ENCODE peak calls at places on chromosomes 6 and 20, in eight cellular contexts. K, W, B, P, R, N, M and O are unnamed samples.

GRCh38 chr6:13437597-13437996 is 49.8 kb downstream of the GFOD1 start:
- DNase-seq in P (no peak), M (no peak), N (no peak), B (no peak), R (no peak), K (no peak), W (no peak), O (no peak)

GRCh38 chr6:106241498-106241897 is 84.1 kb downstream of the ATG5 start:
- DNase-seq in W (no peak), M (no peak), P (no peak), R (no peak), B (no peak), N (no peak), K (no peak), O (no peak)

GRCh38 chr6:122799140-122799539 is 10.1 kb downstream of the SMPDL3A start:
- DNase-seq in R (no peak), P (no peak), N (no peak), B (no peak), M (no peak), W (no peak), K (no peak), O (no peak)

GRCh38 chr6:111972714-111973678 is 80.9 kb upstream of the CCN6 start:
- DNase-seq in K (no peak), W (peak), B (peak), R (peak), P (no peak), N (peak), M (peak), O (peak)

GRCh38 chr6:122372647-122373046 is 26.8 kb upstream of the HSF2 start:
- DNase-seq in B (peak), K (no peak), R (no peak), P (no peak), M (no peak), W (no peak), N (no peak), O (no peak)

GRCh38 chr6:155434117-155434516 is 21.5 kb downstream of the NOX3 start:
- DNase-seq in K (no peak), P (no peak), B (no peak), W (no peak), N (no peak), R (no peak), M (no peak), O (no peak)

GRCh38 chr6:155646443-155646842 is 190.8 kb upstream of the NOX3 start:
- DNase-seq in B (peak), N (no peak), K (no peak), R (no peak), M (no peak), W (no peak), P (no peak), O (no peak)

GRCh38 chr6:14026831-14027539 is 90.6 kb upstream of the CD83 start:
- DNase-seq in B (peak), R (no peak), K (no peak), M (no peak), P (no peak), N (no peak), W (no peak), O (no peak)

GRCh38 chr6:29014729-29015608 is 9.9 kb upstream of the ZNF311 start:
- DNase-seq in B (no peak), K (no peak), W (no peak), M (no peak), P (no peak), N (no peak), R (no peak), O (no peak)

GRCh38 chr6:127481628-127482027 is 22.4 kb upstream of the KIAA0408 start:
- DNase-seq in M (no peak), B (peak), K (no peak), N (no peak), P (no peak), W (no peak), R (peak), O (no peak)

GRCh38 chr20:9103955-9104354 is 35.1 kb downstream of the PLCB4 start:
- DNase-seq in N (no peak), K (no peak), R (peak), W (no peak), B (no peak), M (no peak), P (no peak), O (no peak)

GRCh38 chr20:62370115-62370806 is 3.1 kb upstream of the LAMA5 start:
- DNase-seq in R (peak), P (no peak), B (no peak), K (no peak), N (no peak), W (no peak), M (no peak), O (peak)

GRCh38 chr6:106870824-106871300 is 103.7 kb downstream of the CD24 start:
- DNase-seq in K (no peak), P (no peak), M (no peak), R (peak), N (no peak), B (peak), W (no peak), O (no peak)

GRCh38 chr6:34223381-34223963 is 13.2 kb upstream of the HMGA1 start:
- DNase-seq in P (no peak), W (no peak), B (peak), N (no peak), M (no peak), K (no peak), R (no peak), O (no peak)

GRCh38 chr6:72760130-72760793 is 138.4 kb downstream of the KCNQ5 start:
- DNase-seq in W (no peak), M (peak), N (no peak), B (peak), K (peak), P (no peak), R (no peak), O (no peak)

GRCh38 chr20:24773751-24774201 is 175.3 kb upstream of the CST7 start:
- DNase-seq in N (peak), P (no peak), R (peak), M (no peak), K (no peak), W (peak), B (peak), O (peak)

GRCh38 chr20:31704225-31705119 is 18.2 kb downstream of the BCL2L1 start:
- DNase-seq in R (peak), W (no peak), N (peak), P (no peak), B (peak), K (no peak), M (peak), O (no peak)

GRCh38 chr6:392441-393390 is 1.2 kb downstream of the IRF4 start:
- DNase-seq in W (no peak), R (no peak), K (peak), M (no peak), B (peak), P (no peak), N (peak), O (peak)

GRCh38 chr6:30885481-30885998 is 1.2 kb downstream of the DDR1 start:
- DNase-seq in N (no peak), W (no peak), M (peak), K (peak), P (no peak), B (peak), R (peak), O (no peak)

GRCh38 chr6:155224031-155224451 is 39.8 kb upstream of the CLDN20 start:
- DNase-seq in R (peak), M (no peak), N (no peak), P (no peak), K (no peak), W (no peak), B (peak), O (peak)

DNA sequence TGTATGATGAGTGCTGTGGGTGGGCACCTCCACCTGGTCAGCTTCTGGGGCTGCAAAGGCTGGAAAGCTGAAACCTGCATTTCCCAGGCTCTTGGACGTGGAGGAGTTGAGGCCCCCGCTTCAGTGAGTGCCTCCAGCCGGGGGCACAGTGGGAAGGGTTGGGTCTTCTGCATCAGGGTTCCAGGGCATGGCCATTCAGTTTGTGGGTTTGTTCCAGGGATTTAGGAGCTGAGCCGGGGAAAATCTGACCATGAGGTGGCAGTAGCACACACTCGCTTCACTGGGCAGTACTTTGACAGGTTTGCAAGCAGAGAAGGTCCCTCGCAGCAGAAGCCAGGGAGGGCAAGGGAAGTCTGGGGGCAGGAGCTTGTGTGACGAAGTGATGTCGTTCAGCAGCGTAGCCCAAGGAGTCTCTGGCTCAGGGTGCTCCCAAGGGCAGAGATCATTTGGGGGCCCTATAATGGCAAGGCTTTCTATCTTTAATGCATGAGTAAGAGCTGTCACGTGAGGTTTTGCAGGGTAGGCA is 69.5 kb upstream of the SULF2 start:
- DNase-seq in K (peak), P (peak), R (peak), N (peak), W (no peak), M (no peak), B (peak), O (peak)
- TF ChIP-seq CTCF in K (peak), P (peak), R (peak), N (peak), W (no peak), M (no peak), B (peak), O (no peak)

DNA sequence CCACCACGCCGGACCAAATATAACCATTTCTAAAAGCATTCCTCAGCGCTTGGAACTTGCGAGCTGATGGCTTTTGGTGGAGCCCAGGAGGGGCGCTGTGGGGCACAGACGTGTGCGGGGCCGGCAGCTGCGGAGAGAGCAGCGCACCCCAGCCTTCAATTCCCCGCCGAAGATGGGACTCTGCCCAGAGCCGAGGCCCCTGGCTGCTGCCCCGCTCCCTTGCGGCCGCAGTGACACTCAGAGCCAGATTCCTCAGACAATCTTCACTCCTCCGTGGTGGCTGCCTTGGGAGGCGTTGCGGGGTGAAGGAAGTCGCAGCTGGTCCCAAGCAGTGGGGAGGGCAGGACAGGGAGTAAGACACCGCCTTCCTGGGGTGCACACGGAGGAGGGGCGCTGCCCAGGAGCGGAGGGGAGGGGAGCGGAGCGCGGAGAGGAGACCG is 87.7 kb downstream of the TMEM242 start:
- DNase-seq in M (peak), R (peak), K (peak), N (peak), B (peak), W (no peak), P (peak), O (peak)
- TF ChIP-seq CTCF in M (peak), R (peak), K (peak), N (peak), B (peak), W (no peak), P (peak), O (peak)

DNA sequence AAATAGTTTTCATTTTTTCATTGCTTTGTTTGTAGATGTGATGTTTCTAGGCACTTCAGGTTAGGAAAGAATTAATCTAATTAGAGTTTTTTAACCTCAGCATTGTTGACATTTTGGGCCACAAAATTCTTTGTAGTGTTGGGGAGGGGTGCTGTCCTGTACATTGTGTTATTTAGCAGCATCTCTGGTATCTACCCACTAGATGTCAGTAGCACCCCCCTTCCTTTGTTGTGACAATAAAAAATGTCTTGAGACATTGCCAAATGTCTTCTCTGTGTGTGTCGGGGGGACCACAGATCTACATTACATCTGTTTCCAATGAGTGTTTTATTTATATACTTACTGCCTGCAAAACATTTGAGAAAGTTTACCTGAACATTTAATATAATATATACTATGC is 45.6 kb downstream of the EYA4 start:
- DNase-seq in M (no peak), K (no peak), P (no peak), R (peak), N (no peak), W (no peak), B (peak), O (no peak)
- TF ChIP-seq CTCF in M (no peak), K (peak), P (peak), R (peak), N (peak), W (no peak), B (peak), O (no peak)

DNA sequence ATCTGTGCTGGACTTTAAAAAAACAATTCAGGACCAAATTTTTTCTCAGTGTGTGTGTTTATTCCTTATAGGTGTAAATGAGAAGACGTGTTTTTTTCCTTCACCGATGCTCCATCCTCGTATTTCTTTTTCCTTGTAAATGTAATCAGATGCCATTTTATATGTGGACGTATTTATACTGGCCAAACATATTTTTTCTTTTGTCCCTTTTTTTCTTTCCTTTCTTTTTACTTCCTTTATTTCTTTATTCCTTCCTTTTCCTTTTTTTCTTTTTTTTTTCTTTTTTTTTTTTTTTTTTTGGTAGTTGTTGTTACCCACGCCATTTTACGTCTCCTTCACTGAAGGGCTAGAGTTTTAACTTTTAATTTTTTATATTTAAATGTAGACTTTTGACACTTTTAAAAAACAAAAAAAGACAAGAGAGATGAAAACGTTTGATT is 3.7 kb downstream of the SOX4 start:
- DNase-seq in P (no peak), B (no peak), K (no peak), M (no peak), R (no peak), W (no peak), N (no peak), O (no peak)
- TF ChIP-seq CTCF in P (peak), B (no peak), K (no peak), M (no peak), R (no peak), W (no peak), N (peak), O (no peak)

GRCh38 chr6:36678488-36679042 is at the start of gene CDKN1A:
- DNase-seq in K (peak), N (peak), R (peak), B (peak), W (no peak), M (peak), P (peak), O (peak)
- TF ChIP-seq CTCF in K (no peak), N (no peak), R (no peak), B (no peak), W (no peak), M (no peak), P (no peak), O (no peak)

DNA sequence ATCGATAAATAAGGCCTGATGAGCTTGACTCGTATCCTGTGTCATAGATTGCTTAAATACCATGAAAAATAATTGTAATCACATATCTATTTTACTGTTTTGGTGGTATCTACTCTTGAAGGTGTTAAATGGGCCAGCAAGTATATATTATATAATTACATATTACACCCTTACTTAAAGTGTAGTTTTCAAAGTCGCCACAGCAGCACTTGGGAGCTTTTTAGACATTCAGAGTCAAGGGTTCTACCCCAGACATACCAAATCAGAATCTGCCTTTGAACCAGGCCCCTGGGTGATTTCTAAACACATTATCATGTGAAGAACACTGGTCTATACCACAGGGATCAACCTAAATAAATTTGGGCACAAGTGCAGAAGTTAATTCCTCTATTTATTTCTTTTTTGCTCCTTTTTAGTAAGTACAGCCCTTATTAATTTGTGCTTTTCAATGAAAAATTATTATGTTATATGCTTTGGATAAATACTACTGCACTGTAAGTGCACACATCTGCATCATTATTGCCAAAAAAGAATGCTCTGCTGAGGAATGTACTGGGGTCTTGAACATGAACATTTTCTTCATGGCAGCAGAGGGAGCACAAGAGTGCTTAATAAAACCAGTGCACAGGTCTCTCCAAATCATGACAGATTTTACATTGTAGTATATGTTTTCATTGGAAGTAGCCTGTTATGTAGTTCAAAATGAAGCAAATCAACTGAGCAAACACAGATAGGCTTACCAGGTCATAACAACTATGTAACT is 3.1 kb upstream of the ATXN1 start:
- DNase-seq in M (no peak), R (peak), B (peak), K (peak), W (no peak), P (no peak), N (no peak), O (no peak)
- TF ChIP-seq CTCF in M (no peak), R (peak), B (peak), K (peak), W (peak), P (peak), N (peak), O (peak)